ENCODE peak calls at places on chromosomes 16 and 17, in seven cellular contexts. Z is fibroblast of lung; Y is IMR-90; O is small intestine; G is breast epithelium; H is aorta; W is CD4-positive, alpha-beta memory T cell. S is an unnamed sample.
A peak's percentile ranks its signal among the peaks of the same experiment; 100 is the strongest.

GRCh38 chr16:19833581-19833980 is 51.1 kb downstream of the GPRC5B start:
- DNase-seq in W (no peak), G (no peak), O (no peak), H (no peak), Z (no peak), Y (no peak), S (no peak)

GRCh38 chr16:23871924-23872323 is 36.1 kb downstream of the PRKCB start:
- DNase-seq in G (no peak), O (no peak), Y (no peak), Z (no peak), W (no peak), H (no peak), S (no peak)

GRCh38 chr16:83143788-83144187 is 517.0 kb downstream of the CDH13 start:
- DNase-seq in Z (peak; percentile 74), H (no peak), G (no peak), W (no peak), Y (peak; percentile 82), O (peak; percentile 34), S (no peak)

GRCh38 chr17:27456681-27457404 is 595 bp downstream of the KSR1 start:
- DNase-seq in W (no peak), Z (no peak), G (no peak), O (no peak), Y (no peak), H (peak; percentile 56), S (no peak)

GRCh38 chr17:75241143-75241430 is 20.3 kb downstream of the GGA3 start:
- DNase-seq in Y (no peak), O (no peak), W (no peak), G (no peak), Z (no peak), H (no peak), S (no peak)

GRCh38 chr17:53791551-53791950 is 31.2 kb upstream of the KIF2B start:
- DNase-seq in Y (no peak), O (no peak), W (no peak), H (no peak), Z (no peak), G (no peak), S (no peak)

GRCh38 chr17:27269201-27269600 is 24.7 kb upstream of the WSB1 start:
- DNase-seq in H (no peak), W (no peak), O (no peak), G (no peak), Z (no peak), Y (no peak), S (no peak)

GRCh38 chr17:17840751-17841591 is 4.2 kb upstream of the SREBF1 start:
- DNase-seq in Y (peak; percentile 54), H (peak; percentile 66), O (peak; percentile 57), G (no peak), Z (peak; percentile 68), W (peak; percentile 39), S (no peak)

GRCh38 chr17:47967607-47968252 is 3.2 kb upstream of the CDK5RAP3 start:
- DNase-seq in O (peak; percentile 76), Y (peak; percentile 89), W (no peak), G (no peak), Z (peak; percentile 69), H (no peak), S (no peak)

GRCh38 chr17:47970725-47971511 is at the start of gene CDK5RAP3:
- DNase-seq in W (peak; percentile 97), Z (peak; percentile 99), O (peak; percentile 100), G (peak; percentile 100), H (peak; percentile 100), Y (peak; percentile 99), S (peak; percentile 100)

GRCh38 chr17:47968836-47969235 is 2.1 kb upstream of the CDK5RAP3 start:
- DNase-seq in G (no peak), Y (peak; percentile 45), Z (no peak), O (no peak), H (no peak), W (no peak), S (no peak)

GRCh38 chr17:47973541-47973940 is 2.6 kb downstream of the CDK5RAP3 start:
- DNase-seq in O (no peak), W (no peak), Z (no peak), G (no peak), H (no peak), Y (no peak), S (no peak)

DNA sequence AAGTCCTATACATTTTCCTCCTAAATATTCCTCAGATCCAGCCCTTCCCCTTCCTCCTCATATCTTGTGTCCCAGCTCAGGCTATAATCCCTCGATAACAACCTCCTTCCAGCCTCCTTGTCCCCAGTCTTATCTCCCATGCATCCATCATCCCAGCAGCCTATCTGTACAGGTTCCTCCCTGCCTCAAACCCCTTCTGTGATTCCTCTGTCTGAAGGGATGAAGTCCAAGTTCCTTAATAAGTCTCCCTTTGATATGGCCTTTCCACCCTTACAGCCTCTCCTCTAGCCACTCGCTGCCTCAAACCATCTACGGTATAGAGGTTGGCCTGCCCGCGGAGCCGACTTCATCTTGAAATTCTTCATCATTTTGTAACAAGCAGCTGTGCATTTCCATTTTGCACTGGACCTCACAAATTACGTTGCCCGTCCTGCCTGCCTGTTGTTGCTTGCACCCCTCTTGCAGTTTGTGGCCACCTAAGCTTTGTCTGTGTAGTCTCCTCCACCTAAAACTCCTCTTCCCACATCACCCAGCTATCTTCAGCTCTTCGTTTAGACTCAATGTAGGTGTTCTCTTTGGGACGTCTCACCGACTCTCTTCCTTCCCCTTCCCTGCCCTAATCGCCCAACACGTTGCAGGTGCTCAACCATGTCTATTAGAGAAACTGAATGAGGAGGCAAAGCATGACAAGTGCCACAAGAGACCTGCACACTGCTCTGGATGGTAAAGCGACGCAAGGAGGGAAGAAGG is 763 bp upstream of the CDK5RAP3 start:
- DNase-seq in Y (no peak), O (peak; percentile 66), G (no peak), Z (no peak), H (no peak), W (no peak), S (peak; percentile 50)
- H3K4me3 ChIP-seq in Y (peak overlapping the region; percentile 21), O (no peak overlapping the region), G (peak overlapping the region; percentile 14), Z (peak overlapping the region; percentile 45), H (no peak overlapping the region), W (peak overlapping the region; percentile 89), S (peak overlapping the region; percentile 99)

GRCh38 chr17:82300228-82300627 is 17.2 kb downstream of the CD7 start:
- DNase-seq in O (no peak), W (peak; percentile 0), Z (no peak), Y (no peak), H (no peak), G (no peak), S (no peak)

GRCh38 chr17:82297804-82298537 is 19.4 kb downstream of the CD7 start:
- DNase-seq in G (peak; percentile 95), W (peak; percentile 99), H (peak; percentile 94), Y (peak; percentile 96), Z (peak; percentile 96), O (peak; percentile 92), S (peak; percentile 92)

GRCh38 chr17:82300707-82301270 is 16.6 kb downstream of the CD7 start:
- DNase-seq in Z (peak; percentile 63), Y (peak; percentile 37), W (peak; percentile 56), O (peak; percentile 67), G (no peak), H (peak; percentile 83), S (peak; percentile 82)

GRCh38 chr17:82298538-82299421 is 18.6 kb downstream of the CD7 start:
- DNase-seq in O (no peak), W (peak; percentile 43), H (no peak), Y (no peak), G (no peak), Z (no peak), S (no peak)

GRCh38 chr17:82299452-82299851 is 18.0 kb downstream of the CD7 start:
- DNase-seq in Y (no peak), W (peak; percentile 38), G (no peak), Z (no peak), O (no peak), H (no peak), S (no peak)
- H3K27ac ChIP-seq in Y (no peak overlapping the region), W (peak overlapping the region; percentile 100), G (peak overlapping the region; percentile 99), Z (no peak overlapping the region), O (peak overlapping the region; percentile 99), H (no peak overlapping the region), S (no peak overlapping the region)

DNA sequence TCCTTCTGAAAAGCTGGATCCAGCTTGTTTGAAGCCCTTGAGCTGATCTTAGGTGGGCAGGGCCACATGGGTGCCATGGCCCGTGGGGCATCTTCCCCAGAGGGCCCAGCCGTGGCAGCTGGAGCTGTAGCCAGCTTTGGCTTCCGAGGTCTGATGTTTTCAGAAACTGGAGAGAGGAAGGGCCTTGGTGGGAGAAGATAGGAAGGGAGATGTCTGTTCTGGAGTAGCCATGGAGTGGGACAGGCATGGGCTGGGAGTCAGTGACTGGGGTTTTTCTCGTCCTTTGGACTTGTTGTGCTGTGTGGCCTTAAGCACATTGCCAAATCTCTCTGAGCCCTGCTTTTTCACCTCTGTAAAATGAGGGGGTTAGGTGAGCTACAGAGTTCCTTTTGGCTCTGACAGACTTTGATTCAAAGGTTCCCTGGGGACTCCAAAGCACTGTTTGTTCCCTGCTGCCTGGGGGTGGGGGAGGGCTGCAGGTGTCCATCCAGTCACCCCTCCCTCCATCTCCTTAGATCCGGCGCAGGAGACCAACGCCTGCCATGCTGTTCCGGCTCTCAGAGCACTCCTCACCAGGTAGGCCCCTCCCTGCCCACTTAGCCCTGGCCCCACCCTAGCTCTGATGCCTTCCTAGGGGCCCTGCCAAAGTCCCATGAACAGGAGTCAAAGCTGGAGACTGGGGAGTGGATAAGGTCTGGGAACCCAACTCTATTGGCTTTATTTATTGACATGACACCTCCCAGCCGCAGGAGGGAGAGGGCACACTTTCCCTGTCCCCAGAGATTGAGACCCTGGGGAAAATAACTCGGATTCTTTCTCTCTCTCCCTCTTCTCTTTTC is 2.1 kb downstream of the PPP1R1B start:
- DNase-seq in Z (no peak), O (peak; percentile 96), W (peak; percentile 3), G (no peak), H (no peak), Y (no peak), S (peak; percentile 79)
- H3K27me3 ChIP-seq in Z (peaks cover 56% of the 10 kb centered on the region), O (no peaks in the 10 kb centered on the region), W (peaks cover 19% of the 10 kb centered on the region), G (peaks cover 3% of the 10 kb centered on the region), H (no peaks in the 10 kb centered on the region), Y (peaks cover 81% of the 10 kb centered on the region), S (peaks cover 34% of the 10 kb centered on the region)

DNA sequence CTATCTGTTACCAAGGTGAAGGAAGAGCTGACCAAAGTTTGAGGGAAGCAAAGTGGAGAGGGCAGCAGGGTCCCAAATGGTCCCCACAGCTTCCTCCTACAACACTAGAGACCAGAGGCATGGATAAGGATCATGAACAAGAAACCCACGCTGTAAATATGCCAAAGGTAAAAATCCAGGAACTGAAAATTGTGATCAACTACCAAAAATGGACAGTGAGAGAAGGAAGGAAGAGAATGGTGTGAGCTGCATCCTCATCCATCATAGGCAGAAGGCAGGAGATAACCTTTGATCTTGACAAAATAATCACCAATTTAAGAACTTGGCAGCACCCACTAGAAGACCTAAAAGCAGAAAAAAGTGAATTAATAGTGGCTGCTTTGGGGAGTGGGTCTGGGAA is 66.2 kb downstream of the CYTH1 start:
- DNase-seq in H (no peak), G (no peak), Y (no peak), Z (no peak), O (no peak), W (no peak), S (no peak)
- H3K4me3 ChIP-seq in H (no peak overlapping the region), G (no peak overlapping the region), Y (no peak overlapping the region), Z (no peak overlapping the region), O (no peak overlapping the region), W (peak overlapping the region; percentile 33), S (no peak overlapping the region)

S was measured in lower lobe of right lung.